ENCODE peak calls at places on chromosome 3, in ten cellular contexts. One of them, this sample, is unnamed. For H3K9me3, the result is how much of the 10 kb centered on the place peaks cover.

GRCh38 chr3:73804204-73804603 is 179.5 kb upstream of the PDZRN3 start:
- DNase-seq in CD4-positive, alpha-beta memory T cell: no peak
- DNase-seq in neuronal stem cell: no peak
- DNase-seq in hepatocyte: no peak
- DNase-seq in effector memory CD4-positive, alpha-beta T cell: no peak
- DNase-seq in IMR-90: no peak
- DNase-seq in psoas muscle: no peak
- DNase-seq in cardiac muscle cell: no peak
- DNase-seq in sigmoid colon: no peak
- DNase-seq in CD4-positive, alpha-beta T cell: no peak
- DNase-seq in this sample: no peak

GRCh38 chr3:18428036-18428435 is 2.9 kb upstream of the SATB1 start:
- DNase-seq in effector memory CD4-positive, alpha-beta T cell: no peak
- DNase-seq in neuronal stem cell: no peak
- DNase-seq in sigmoid colon: no peak
- DNase-seq in IMR-90: no peak
- DNase-seq in psoas muscle: no peak
- DNase-seq in CD4-positive, alpha-beta T cell: no peak
- DNase-seq in cardiac muscle cell: no peak
- DNase-seq in CD4-positive, alpha-beta memory T cell: no peak
- DNase-seq in hepatocyte: no peak
- DNase-seq in this sample: no peak

GRCh38 chr3:127446756-127447155 is 143.8 kb downstream of the TPRA1 start:
- DNase-seq in CD4-positive, alpha-beta memory T cell: no peak
- DNase-seq in psoas muscle: no peak
- DNase-seq in CD4-positive, alpha-beta T cell: no peak
- DNase-seq in cardiac muscle cell: no peak
- DNase-seq in hepatocyte: no peak
- DNase-seq in neuronal stem cell: no peak
- DNase-seq in sigmoid colon: peak
- DNase-seq in IMR-90: no peak
- DNase-seq in effector memory CD4-positive, alpha-beta T cell: no peak
- DNase-seq in this sample: no peak

GRCh38 chr3:165192610-165193192 is 3.5 kb downstream of the SLITRK3 start:
- DNase-seq in psoas muscle: no peak
- DNase-seq in CD4-positive, alpha-beta T cell: no peak
- DNase-seq in IMR-90: no peak
- DNase-seq in cardiac muscle cell: peak
- DNase-seq in effector memory CD4-positive, alpha-beta T cell: no peak
- DNase-seq in hepatocyte: no peak
- DNase-seq in CD4-positive, alpha-beta memory T cell: no peak
- DNase-seq in sigmoid colon: no peak
- DNase-seq in neuronal stem cell: peak
- DNase-seq in this sample: no peak

GRCh38 chr3:86785381-86785780 is 205.6 kb downstream of the VGLL3 start:
- DNase-seq in cardiac muscle cell: no peak
- DNase-seq in neuronal stem cell: no peak
- DNase-seq in CD4-positive, alpha-beta memory T cell: no peak
- DNase-seq in hepatocyte: peak
- DNase-seq in sigmoid colon: no peak
- DNase-seq in CD4-positive, alpha-beta T cell: no peak
- DNase-seq in effector memory CD4-positive, alpha-beta T cell: no peak
- DNase-seq in psoas muscle: no peak
- DNase-seq in IMR-90: peak
- DNase-seq in this sample: no peak

GRCh38 chr3:54960066-54960465 is 32.2 kb upstream of the LRTM1 start:
- DNase-seq in hepatocyte: no peak
- DNase-seq in CD4-positive, alpha-beta T cell: no peak
- DNase-seq in CD4-positive, alpha-beta memory T cell: no peak
- DNase-seq in cardiac muscle cell: no peak
- DNase-seq in neuronal stem cell: no peak
- DNase-seq in IMR-90: no peak
- DNase-seq in psoas muscle: no peak
- DNase-seq in sigmoid colon: no peak
- DNase-seq in effector memory CD4-positive, alpha-beta T cell: no peak
- DNase-seq in this sample: no peak

GRCh38 chr3:43954321-43954720 is 263.6 kb downstream of the ABHD5 start:
- DNase-seq in CD4-positive, alpha-beta T cell: no peak
- DNase-seq in psoas muscle: no peak
- DNase-seq in CD4-positive, alpha-beta memory T cell: no peak
- DNase-seq in effector memory CD4-positive, alpha-beta T cell: no peak
- DNase-seq in cardiac muscle cell: no peak
- DNase-seq in hepatocyte: peak
- DNase-seq in neuronal stem cell: no peak
- DNase-seq in sigmoid colon: no peak
- DNase-seq in IMR-90: no peak
- DNase-seq in this sample: no peak

GRCh38 chr3:188006726-188007393 is 147.1 kb upstream of the LPP start:
- DNase-seq in effector memory CD4-positive, alpha-beta T cell: no peak
- DNase-seq in CD4-positive, alpha-beta T cell: no peak
- DNase-seq in psoas muscle: peak
- DNase-seq in cardiac muscle cell: peak
- DNase-seq in CD4-positive, alpha-beta memory T cell: no peak
- DNase-seq in neuronal stem cell: no peak
- DNase-seq in hepatocyte: no peak
- DNase-seq in sigmoid colon: no peak
- DNase-seq in IMR-90: no peak
- DNase-seq in this sample: no peak

GRCh38 chr3:122497425-122497824 is 17.3 kb downstream of the KPNA1 start:
- DNase-seq in IMR-90: peak
- DNase-seq in psoas muscle: no peak
- DNase-seq in neuronal stem cell: no peak
- DNase-seq in cardiac muscle cell: no peak
- DNase-seq in effector memory CD4-positive, alpha-beta T cell: no peak
- DNase-seq in CD4-positive, alpha-beta memory T cell: peak
- DNase-seq in CD4-positive, alpha-beta T cell: no peak
- DNase-seq in hepatocyte: no peak
- DNase-seq in sigmoid colon: no peak
- DNase-seq in this sample: no peak

GRCh38 chr3:78888650-78889049 is 879.1 kb downstream of the ROBO1 start:
- DNase-seq in cardiac muscle cell: no peak
- DNase-seq in hepatocyte: no peak
- DNase-seq in psoas muscle: no peak
- DNase-seq in CD4-positive, alpha-beta T cell: no peak
- DNase-seq in effector memory CD4-positive, alpha-beta T cell: no peak
- DNase-seq in CD4-positive, alpha-beta memory T cell: no peak
- DNase-seq in sigmoid colon: no peak
- DNase-seq in IMR-90: peak
- DNase-seq in neuronal stem cell: no peak
- DNase-seq in this sample: no peak

GRCh38 chr3:111351334-111351733 is 190.7 kb upstream of the CD96 start:
- DNase-seq in sigmoid colon: no peak
- DNase-seq in cardiac muscle cell: peak
- DNase-seq in hepatocyte: no peak
- DNase-seq in psoas muscle: no peak
- DNase-seq in IMR-90: peak
- DNase-seq in CD4-positive, alpha-beta T cell: no peak
- DNase-seq in effector memory CD4-positive, alpha-beta T cell: no peak
- DNase-seq in neuronal stem cell: no peak
- DNase-seq in CD4-positive, alpha-beta memory T cell: no peak
- DNase-seq in this sample: no peak

GRCh38 chr3:69004183-69004582 is 9.3 kb downstream of the EOGT start:
- DNase-seq in CD4-positive, alpha-beta T cell: no peak
- DNase-seq in IMR-90: no peak
- DNase-seq in sigmoid colon: no peak
- DNase-seq in psoas muscle: no peak
- DNase-seq in effector memory CD4-positive, alpha-beta T cell: no peak
- DNase-seq in hepatocyte: no peak
- DNase-seq in neuronal stem cell: no peak
- DNase-seq in cardiac muscle cell: no peak
- DNase-seq in CD4-positive, alpha-beta memory T cell: no peak
- DNase-seq in this sample: no peak

GRCh38 chr3:39707314-39707909 is 102.0 kb upstream of the MYRIP start:
- DNase-seq in effector memory CD4-positive, alpha-beta T cell: no peak
- DNase-seq in psoas muscle: no peak
- DNase-seq in CD4-positive, alpha-beta memory T cell: no peak
- DNase-seq in CD4-positive, alpha-beta T cell: no peak
- DNase-seq in cardiac muscle cell: peak
- DNase-seq in IMR-90: peak
- DNase-seq in hepatocyte: peak
- DNase-seq in sigmoid colon: no peak
- DNase-seq in neuronal stem cell: peak
- DNase-seq in this sample: no peak

GRCh38 chr3:61704807-61705206 is 143.4 kb downstream of the PTPRG start:
- DNase-seq in CD4-positive, alpha-beta memory T cell: no peak
- DNase-seq in psoas muscle: no peak
- DNase-seq in cardiac muscle cell: peak
- DNase-seq in effector memory CD4-positive, alpha-beta T cell: no peak
- DNase-seq in neuronal stem cell: no peak
- DNase-seq in sigmoid colon: no peak
- DNase-seq in CD4-positive, alpha-beta T cell: no peak
- DNase-seq in IMR-90: no peak
- DNase-seq in hepatocyte: no peak
- DNase-seq in this sample: no peak

GRCh38 chr3:66609660-66610547 is 109.1 kb upstream of the LRIG1 start:
- DNase-seq in neuronal stem cell: peak
- DNase-seq in IMR-90: peak
- DNase-seq in psoas muscle: no peak
- DNase-seq in CD4-positive, alpha-beta memory T cell: no peak
- DNase-seq in effector memory CD4-positive, alpha-beta T cell: no peak
- DNase-seq in hepatocyte: peak
- DNase-seq in CD4-positive, alpha-beta T cell: no peak
- DNase-seq in cardiac muscle cell: peak
- DNase-seq in sigmoid colon: no peak
- DNase-seq in this sample: no peak

GRCh38 chr3:71310595-71311319 is 272.8 kb downstream of the FOXP1 start:
- DNase-seq in CD4-positive, alpha-beta memory T cell: no peak
- DNase-seq in IMR-90: peak
- DNase-seq in hepatocyte: no peak
- DNase-seq in psoas muscle: peak
- DNase-seq in sigmoid colon: peak
- DNase-seq in neuronal stem cell: no peak
- DNase-seq in cardiac muscle cell: no peak
- DNase-seq in effector memory CD4-positive, alpha-beta T cell: no peak
- DNase-seq in CD4-positive, alpha-beta T cell: no peak
- DNase-seq in this sample: no peak

GRCh38 chr3:95154775-95155174 is 1091.9 kb downstream of the NSUN3 start:
- DNase-seq in cardiac muscle cell: no peak
- DNase-seq in neuronal stem cell: no peak
- DNase-seq in sigmoid colon: no peak
- DNase-seq in effector memory CD4-positive, alpha-beta T cell: no peak
- DNase-seq in hepatocyte: no peak
- DNase-seq in IMR-90: no peak
- DNase-seq in CD4-positive, alpha-beta memory T cell: no peak
- DNase-seq in psoas muscle: no peak
- DNase-seq in CD4-positive, alpha-beta T cell: no peak
- DNase-seq in this sample: no peak

GRCh38 chr3:71416868-71417267 is 166.7 kb downstream of the FOXP1 start:
- DNase-seq in psoas muscle: no peak
- DNase-seq in cardiac muscle cell: peak
- DNase-seq in effector memory CD4-positive, alpha-beta T cell: no peak
- DNase-seq in neuronal stem cell: no peak
- DNase-seq in CD4-positive, alpha-beta T cell: no peak
- DNase-seq in CD4-positive, alpha-beta memory T cell: peak
- DNase-seq in hepatocyte: no peak
- DNase-seq in IMR-90: no peak
- DNase-seq in sigmoid colon: no peak
- DNase-seq in this sample: no peak

GRCh38 chr3:4218426-4219226 is 84.5 kb upstream of the SETMAR start:
- DNase-seq in IMR-90: no peak
- DNase-seq in psoas muscle: no peak
- DNase-seq in CD4-positive, alpha-beta T cell: no peak
- DNase-seq in sigmoid colon: no peak
- DNase-seq in effector memory CD4-positive, alpha-beta T cell: no peak
- DNase-seq in cardiac muscle cell: no peak
- DNase-seq in CD4-positive, alpha-beta memory T cell: no peak
- DNase-seq in hepatocyte: no peak
- DNase-seq in neuronal stem cell: no peak
- DNase-seq in this sample: no peak

GRCh38 chr3:116806351-116806750 is 96.8 kb downstream of the TUSC7 start:
- DNase-seq in hepatocyte: no peak
- DNase-seq in cardiac muscle cell: no peak
- DNase-seq in neuronal stem cell: no peak
- DNase-seq in CD4-positive, alpha-beta T cell: no peak
- DNase-seq in sigmoid colon: no peak
- DNase-seq in effector memory CD4-positive, alpha-beta T cell: no peak
- DNase-seq in CD4-positive, alpha-beta memory T cell: no peak
- DNase-seq in IMR-90: no peak
- DNase-seq in psoas muscle: no peak
- DNase-seq in this sample: no peak
- H3K9me3 ChIP-seq in hepatocyte: under half
- H3K9me3 ChIP-seq in cardiac muscle cell: under half
- H3K9me3 ChIP-seq in neuronal stem cell: under half
- H3K9me3 ChIP-seq in CD4-positive, alpha-beta T cell: under half
- H3K9me3 ChIP-seq in sigmoid colon: under half
- H3K9me3 ChIP-seq in effector memory CD4-positive, alpha-beta T cell: under half
- H3K9me3 ChIP-seq in CD4-positive, alpha-beta memory T cell: under half
- H3K9me3 ChIP-seq in IMR-90: under half
- H3K9me3 ChIP-seq in psoas muscle: under half
- H3K9me3 ChIP-seq in this sample: under half

GRCh38 chr3:330494-331115 is 134.0 kb downstream of the CHL1 start:
- DNase-seq in cardiac muscle cell: no peak
- DNase-seq in sigmoid colon: no peak
- DNase-seq in CD4-positive, alpha-beta T cell: no peak
- DNase-seq in hepatocyte: no peak
- DNase-seq in CD4-positive, alpha-beta memory T cell: no peak
- DNase-seq in neuronal stem cell: no peak
- DNase-seq in IMR-90: no peak
- DNase-seq in psoas muscle: no peak
- DNase-seq in effector memory CD4-positive, alpha-beta T cell: no peak
- DNase-seq in this sample: no peak
- H3K9me3 ChIP-seq in cardiac muscle cell: under half
- H3K9me3 ChIP-seq in sigmoid colon: under half
- H3K9me3 ChIP-seq in CD4-positive, alpha-beta T cell: under half
- H3K9me3 ChIP-seq in hepatocyte: under half
- H3K9me3 ChIP-seq in CD4-positive, alpha-beta memory T cell: under half
- H3K9me3 ChIP-seq in neuronal stem cell: under half
- H3K9me3 ChIP-seq in IMR-90: under half
- H3K9me3 ChIP-seq in psoas muscle: under half
- H3K9me3 ChIP-seq in effector memory CD4-positive, alpha-beta T cell: under half
- H3K9me3 ChIP-seq in this sample: under half

GRCh38 chr3:33704891-33705290 is 13.2 kb downstream of the CLASP2 start:
- DNase-seq in hepatocyte: no peak
- DNase-seq in effector memory CD4-positive, alpha-beta T cell: no peak
- DNase-seq in neuronal stem cell: no peak
- DNase-seq in sigmoid colon: no peak
- DNase-seq in IMR-90: peak
- DNase-seq in CD4-positive, alpha-beta memory T cell: no peak
- DNase-seq in cardiac muscle cell: no peak
- DNase-seq in CD4-positive, alpha-beta T cell: no peak
- DNase-seq in psoas muscle: no peak
- DNase-seq in this sample: no peak
- H3K9me3 ChIP-seq in hepatocyte: under half
- H3K9me3 ChIP-seq in effector memory CD4-positive, alpha-beta T cell: under half
- H3K9me3 ChIP-seq in neuronal stem cell: under half
- H3K9me3 ChIP-seq in sigmoid colon: under half
- H3K9me3 ChIP-seq in IMR-90: under half
- H3K9me3 ChIP-seq in CD4-positive, alpha-beta memory T cell: under half
- H3K9me3 ChIP-seq in cardiac muscle cell: under half
- H3K9me3 ChIP-seq in CD4-positive, alpha-beta T cell: under half
- H3K9me3 ChIP-seq in psoas muscle: under half
- H3K9me3 ChIP-seq in this sample: under half

DNA sequence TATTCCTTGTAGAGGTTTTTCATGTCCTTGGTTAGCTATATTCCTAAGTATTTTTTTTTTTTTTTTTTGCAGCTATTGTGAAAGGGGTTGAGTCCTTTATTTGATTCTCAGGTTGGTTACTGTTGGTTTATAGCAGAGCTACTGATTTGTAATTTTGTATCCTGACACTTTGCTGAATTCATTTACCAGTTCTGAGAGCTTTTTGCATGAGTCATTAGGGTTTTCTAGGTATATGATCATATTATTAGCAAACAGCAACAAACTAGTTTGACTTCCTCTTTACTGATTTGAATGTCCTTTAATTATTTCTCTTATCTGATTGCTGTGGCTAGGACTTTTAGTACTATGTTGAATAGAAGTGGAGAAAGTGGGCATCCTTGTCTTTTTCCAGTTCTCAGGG is 737.4 kb downstream of the ZNF385D start:
- DNase-seq in IMR-90: no peak
- DNase-seq in effector memory CD4-positive, alpha-beta T cell: no peak
- DNase-seq in cardiac muscle cell: no peak
- DNase-seq in psoas muscle: no peak
- DNase-seq in hepatocyte: no peak
- DNase-seq in sigmoid colon: no peak
- DNase-seq in CD4-positive, alpha-beta T cell: no peak
- DNase-seq in neuronal stem cell: no peak
- DNase-seq in CD4-positive, alpha-beta memory T cell: no peak
- DNase-seq in this sample: no peak
- H3K9me3 ChIP-seq in IMR-90: under half
- H3K9me3 ChIP-seq in effector memory CD4-positive, alpha-beta T cell: under half
- H3K9me3 ChIP-seq in cardiac muscle cell: under half
- H3K9me3 ChIP-seq in psoas muscle: under half
- H3K9me3 ChIP-seq in hepatocyte: under half
- H3K9me3 ChIP-seq in sigmoid colon: under half
- H3K9me3 ChIP-seq in CD4-positive, alpha-beta T cell: under half
- H3K9me3 ChIP-seq in neuronal stem cell: under half
- H3K9me3 ChIP-seq in CD4-positive, alpha-beta memory T cell: under half
- H3K9me3 ChIP-seq in this sample: under half